ENCODE peak calls at places on chromosomes 5 and 9, in nine cellular contexts. U is CD8-positive, alpha-beta T cell; L is uterus; Z is upper lobe of right lung; J is GM23338; D is Peyer's patch; G is MM.1S; P is PC-3; I is tibial artery. V is an unnamed sample.

GRCh38 chr5:61023131-61023530 is 78.1 kb downstream of the NDUFAF2 start:
- DNase-seq in Z (no peak), J (no peak), P (peak), I (no peak), D (no peak), L (no peak), G (no peak), U (no peak), V (no peak)

GRCh38 chr5:74122979-74123575 is 497.1 kb downstream of the ARHGEF28 start:
- DNase-seq in U (no peak), L (no peak), D (no peak), G (no peak), P (peak), J (no peak), Z (no peak), I (no peak), V (no peak)

GRCh38 chr5:6631441-6631840 is 1.4 kb downstream of the NSUN2 start:
- DNase-seq in J (no peak), U (no peak), D (no peak), I (no peak), L (no peak), Z (no peak), P (peak), G (no peak), V (no peak)

GRCh38 chr5:135648109-135648508 is 69.3 kb upstream of the CXCL14 start:
- DNase-seq in Z (no peak), J (no peak), D (no peak), L (no peak), G (no peak), U (no peak), P (no peak), I (no peak), V (no peak)

GRCh38 chr9:33172256-33172678 is 5.1 kb upstream of the B4GALT1 start:
- DNase-seq in Z (no peak), D (no peak), G (no peak), U (no peak), L (no peak), I (no peak), P (peak), J (no peak), V (no peak)

GRCh38 chr9:93143830-93144530 is 9.9 kb upstream of the NINJ1 start:
- DNase-seq in P (no peak), D (peak), L (no peak), G (peak), U (peak), I (no peak), Z (no peak), J (no peak), V (no peak)

GRCh38 chr5:60677831-60678664 is 21.9 kb downstream of the DEPDC1B start:
- DNase-seq in J (peak), Z (no peak), U (no peak), D (no peak), G (peak), P (peak), L (no peak), I (no peak), V (peak)

GRCh38 chr5:172919525-172920446 is 39.4 kb upstream of the RPL26L1 start:
- DNase-seq in G (no peak), L (peak), U (no peak), Z (no peak), J (no peak), P (no peak), D (no peak), I (no peak), V (no peak)

GRCh38 chr9:38018230-38018963 is 50.6 kb downstream of the SHB start:
- DNase-seq in J (no peak), U (no peak), I (no peak), G (no peak), P (no peak), L (no peak), D (no peak), Z (no peak), V (no peak)

GRCh38 chr9:19641046-19641445 is 147.8 kb downstream of the SLC24A2 start:
- DNase-seq in U (no peak), L (no peak), G (no peak), J (peak), Z (no peak), D (no peak), P (peak), I (no peak), V (no peak)

GRCh38 chr9:37784291-37784639 is 599 bp downstream of the EXOSC3 start:
- DNase-seq in I (no peak), U (no peak), L (no peak), Z (no peak), G (no peak), P (no peak), J (no peak), D (no peak), V (no peak)

GRCh38 chr9:123487944-123488343 is 131.9 kb downstream of the CRB2 start:
- DNase-seq in I (no peak), U (no peak), D (no peak), P (no peak), G (no peak), Z (peak), J (no peak), L (no peak), V (no peak)

GRCh38 chr9:89978185-89978584 is 373.4 kb downstream of the GADD45G start:
- DNase-seq in D (no peak), U (no peak), G (no peak), L (no peak), I (no peak), P (peak), J (peak), Z (no peak), V (no peak)

GRCh38 chr9:81671880-81672280 is 17.5 kb downstream of the TLE1 start:
- DNase-seq in J (no peak), G (no peak), U (no peak), L (peak), Z (peak), P (no peak), D (no peak), I (peak), V (no peak)

GRCh38 chr9:107740088-107740980 is 250.8 kb upstream of the KLF4 start:
- DNase-seq in J (no peak), L (peak), G (no peak), P (no peak), U (no peak), Z (no peak), I (peak), D (no peak), V (no peak)

GRCh38 chr5:171692106-171692505 is 93.5 kb upstream of the SMIM23 start:
- DNase-seq in Z (no peak), L (no peak), P (no peak), G (peak), I (no peak), D (no peak), J (no peak), U (no peak), V (no peak)

GRCh38 chr5:104189031-104189430 is 626.4 kb upstream of the NUDT12 start:
- DNase-seq in J (no peak), P (peak), L (no peak), U (no peak), Z (no peak), D (no peak), G (no peak), I (no peak), V (peak)

GRCh38 chr5:135243194-135244191 is 155.5 kb downstream of the MACROH2A1 start:
- DNase-seq in G (no peak), P (no peak), J (no peak), D (no peak), Z (peak), I (peak), L (peak), U (no peak), V (no peak)

GRCh38 chr9:18605763-18606162 is 131.8 kb downstream of the ADAMTSL1 start:
- DNase-seq in U (no peak), G (no peak), D (no peak), P (no peak), Z (no peak), J (no peak), L (peak), I (peak), V (no peak)

GRCh38 chr9:69970001-69970531 is 73.6 kb upstream of the MAMDC2 start:
- DNase-seq in J (no peak), I (no peak), L (no peak), Z (no peak), P (no peak), G (no peak), D (no peak), U (no peak), V (no peak)

GRCh38 chr9:97787551-97787950 is 65.5 kb upstream of the FOXE1 start:
- DNase-seq in I (no peak), P (no peak), U (no peak), L (no peak), D (no peak), G (no peak), Z (no peak), J (no peak), V (no peak)

GRCh38 chr9:101791938-101792337 is 53.5 kb upstream of the GRIN3A start:
- DNase-seq in I (no peak), U (peak), Z (no peak), P (peak), G (peak), L (no peak), D (no peak), J (peak), V (no peak)

GRCh38 chr5:100595812-100596173 is 60.6 kb downstream of the FAM174A start:
- DNase-seq in J (no peak), Z (no peak), U (no peak), P (no peak), D (no peak), G (no peak), I (no peak), L (no peak), V (no peak)

GRCh38 chr5:52867809-52868208 is 80.1 kb downstream of the ITGA1 start:
- DNase-seq in P (peak), D (no peak), L (no peak), G (no peak), Z (no peak), J (no peak), I (no peak), U (no peak), V (peak)

GRCh38 chr9:36135791-36136276 is 699 bp upstream of the GLIPR2 start:
- DNase-seq in J (peak), U (no peak), L (peak), Z (no peak), D (no peak), P (no peak), G (no peak), I (no peak), V (peak)
- H3K27ac ChIP-seq in J (no peak), U (no peak), L (peak), Z (peak), D (peak), P (no peak), G (no peak), I (peak), V (peak)

GRCh38 chr9:129069825-129070473 is 11.0 kb upstream of the DOLPP1 start:
- DNase-seq in I (no peak), J (no peak), U (no peak), P (no peak), Z (no peak), L (no peak), G (no peak), D (no peak), V (no peak)
- H3K27ac ChIP-seq in I (no peak), J (peak), U (no peak), P (no peak), Z (no peak), L (no peak), G (no peak), D (peak), V (no peak)

GRCh38 chr5:54304031-54304430 is 6.3 kb downstream of the ARL15 start:
- DNase-seq in L (no peak), Z (peak), U (no peak), D (no peak), J (no peak), P (no peak), I (no peak), G (no peak), V (no peak)
- H3K27ac ChIP-seq in L (no peak), Z (no peak), U (no peak), D (no peak), J (no peak), P (no peak), I (no peak), G (no peak), V (no peak)

DNA sequence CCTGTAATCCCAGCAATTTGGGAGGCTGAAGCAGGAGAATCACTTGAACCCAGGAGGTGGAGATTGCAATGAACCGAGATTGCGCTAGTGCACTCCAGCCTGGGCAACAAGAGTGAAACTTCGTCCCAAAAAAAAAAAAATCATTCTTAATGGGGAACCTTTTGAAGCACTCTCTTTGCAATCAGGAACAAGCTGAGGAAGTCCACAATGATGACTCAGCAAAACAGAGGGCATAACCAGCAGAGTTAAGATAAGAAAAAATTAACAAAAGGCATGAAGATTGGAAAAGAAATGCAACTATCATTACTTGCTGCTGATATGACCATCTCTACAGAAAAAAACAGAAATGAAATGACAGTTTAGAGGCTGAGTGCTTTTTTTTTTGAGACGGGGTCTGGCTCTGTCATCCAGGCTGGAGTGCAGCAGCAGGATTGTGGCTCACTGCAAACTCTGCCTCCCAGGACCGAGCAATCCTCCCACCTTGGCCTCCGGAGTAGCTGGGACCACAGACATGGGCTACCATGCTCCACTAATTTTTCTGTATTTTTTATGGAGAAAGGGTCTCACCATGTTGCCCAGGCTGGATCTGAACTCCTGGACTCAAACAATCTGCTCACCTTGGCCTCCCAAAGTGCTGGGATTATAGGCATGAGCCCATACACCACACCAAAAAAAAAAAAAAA is 88.0 kb downstream of the FNBP1 start:
- DNase-seq in L (no peak), U (no peak), D (no peak), Z (no peak), P (no peak), J (no peak), I (no peak), G (peak), V (no peak)
- H3K27ac ChIP-seq in L (peak), U (no peak), D (no peak), Z (peak), P (no peak), J (peak), I (peak), G (no peak), V (no peak)

GRCh38 chr5:175830586-175831300 is 40.6 kb upstream of the CPLX2 start:
- DNase-seq in J (no peak), D (no peak), U (no peak), P (no peak), G (no peak), Z (no peak), L (no peak), I (no peak), V (no peak)

GRCh38 chr5:175831507-175831906 is 39.9 kb upstream of the CPLX2 start:
- DNase-seq in D (no peak), Z (no peak), I (no peak), G (no peak), J (no peak), P (no peak), L (no peak), U (no peak), V (no peak)

GRCh38 chr5:175826980-175827379 is 44.4 kb upstream of the CPLX2 start:
- DNase-seq in G (no peak), P (no peak), Z (no peak), J (no peak), U (no peak), D (no peak), L (no peak), I (no peak), V (no peak)

GRCh38 chr5:175828676-175829075 is 42.7 kb upstream of the CPLX2 start:
- DNase-seq in G (no peak), I (no peak), D (no peak), Z (no peak), L (no peak), J (no peak), P (no peak), U (no peak), V (no peak)

GRCh38 chr5:175829718-175830585 is 41.4 kb upstream of the CPLX2 start:
- DNase-seq in J (no peak), I (no peak), P (no peak), D (no peak), Z (no peak), U (no peak), G (no peak), L (no peak), V (no peak)
- H3K27ac ChIP-seq in J (no peak), I (no peak), P (no peak), D (no peak), Z (no peak), U (no peak), G (no peak), L (no peak), V (no peak)

DNA sequence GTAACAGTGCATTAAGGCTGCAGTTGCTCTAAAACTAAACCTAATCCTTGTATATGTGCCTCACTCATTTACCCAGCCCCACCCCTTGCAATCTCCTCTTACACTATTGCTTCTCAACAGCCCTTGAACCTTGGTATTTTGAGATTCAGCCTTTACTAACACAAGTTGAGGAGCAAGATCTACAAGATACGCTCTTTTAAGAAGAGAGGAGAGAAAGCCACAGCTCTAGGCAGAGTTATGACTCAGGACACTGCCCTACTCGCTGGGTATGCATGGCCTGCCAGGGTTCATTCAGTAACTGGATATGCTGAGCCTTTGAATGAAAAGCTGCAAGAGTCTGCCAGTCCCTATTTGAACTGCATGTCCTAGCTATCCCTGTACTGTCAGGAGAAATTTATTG is 219.5 kb downstream of the PCSK5 start:
- DNase-seq in L (no peak), G (no peak), J (no peak), U (no peak), P (no peak), Z (no peak), I (no peak), D (no peak), V (peak)
- H3K27ac ChIP-seq in L (no peak), G (no peak), J (no peak), U (no peak), P (no peak), Z (no peak), I (peak), D (no peak), V (no peak)

DNA sequence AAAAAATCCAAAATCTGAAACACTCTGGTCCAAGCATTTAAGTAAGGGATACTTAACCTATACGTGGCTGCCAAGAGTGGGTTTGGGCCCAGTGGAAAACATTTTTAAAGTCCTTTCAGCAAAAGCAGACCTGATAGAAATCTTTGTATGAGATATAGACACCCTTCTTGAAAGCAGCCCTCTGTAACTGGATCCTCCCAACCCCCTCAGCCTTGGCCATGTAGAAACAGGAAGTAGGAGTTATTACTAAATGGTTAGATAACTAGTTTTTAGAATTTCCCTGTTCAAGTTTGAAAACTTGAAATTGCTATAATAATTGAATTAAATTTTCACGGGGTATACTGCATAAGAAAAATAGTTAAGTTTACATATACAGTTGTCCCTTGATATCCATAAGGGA is 111.3 kb upstream of the PCA3 start:
- DNase-seq in L (no peak), U (no peak), P (no peak), D (peak), Z (no peak), J (no peak), G (no peak), I (peak), V (no peak)
- H3K27ac ChIP-seq in L (no peak), U (no peak), P (no peak), D (no peak), Z (no peak), J (no peak), G (no peak), I (peak), V (no peak)

GRCh38 chr5:142474426-142474825 is 149.6 kb upstream of the SPRY4 start:
- DNase-seq in L (no peak), I (no peak), U (no peak), Z (no peak), D (no peak), J (no peak), P (peak), G (no peak), V (peak)
- H3K27ac ChIP-seq in L (no peak), I (no peak), U (no peak), Z (no peak), D (no peak), J (no peak), P (no peak), G (no peak), V (no peak)

GRCh38 chr9:110765926-110766325 is 97.3 kb downstream of the MUSK start:
- DNase-seq in Z (no peak), U (no peak), G (no peak), I (no peak), P (no peak), L (no peak), D (no peak), J (no peak), V (no peak)
- H3K27ac ChIP-seq in Z (no peak), U (no peak), G (no peak), I (no peak), P (no peak), L (no peak), D (no peak), J (no peak), V (no peak)